ENCODE peak calls at places on chromosomes 5 and 9, in ten cellular contexts. One of them, this sample, is unnamed. For H3K4me1 and H3K9me3, the result is how much of the 10 kb centered on the place peaks cover.

GRCh38 chr5:179803651-179804598 is 2.7 kb downstream of the MGAT4B start:
- DNase-seq in neural progenitor cell: no peak
- DNase-seq in ovary: no peak
- DNase-seq in HCT116: no peak
- DNase-seq in transverse colon: no peak
- DNase-seq in keratinocyte: no peak
- DNase-seq in IMR-90: peak
- DNase-seq in body of pancreas: no peak
- DNase-seq in PC-9: peak
- DNase-seq in stomach: no peak
- DNase-seq in this sample: no peak

GRCh38 chr9:99213197-99213596 is 8.5 kb downstream of the ALG2 start:
- DNase-seq in neural progenitor cell: no peak
- DNase-seq in ovary: no peak
- DNase-seq in HCT116: no peak
- DNase-seq in transverse colon: no peak
- DNase-seq in keratinocyte: no peak
- DNase-seq in IMR-90: no peak
- DNase-seq in body of pancreas: no peak
- DNase-seq in PC-9: no peak
- DNase-seq in stomach: no peak
- DNase-seq in this sample: no peak

GRCh38 chr9:125906144-125906543 is 159.0 kb downstream of the PBX3 start:
- DNase-seq in neural progenitor cell: no peak
- DNase-seq in ovary: no peak
- DNase-seq in HCT116: no peak
- DNase-seq in transverse colon: no peak
- DNase-seq in keratinocyte: no peak
- DNase-seq in IMR-90: peak
- DNase-seq in body of pancreas: no peak
- DNase-seq in PC-9: no peak
- DNase-seq in stomach: no peak
- DNase-seq in this sample: no peak

GRCh38 chr9:650362-650761 is 191.1 kb upstream of the DMRT1 start:
- DNase-seq in neural progenitor cell: peak
- DNase-seq in ovary: no peak
- DNase-seq in HCT116: no peak
- DNase-seq in transverse colon: no peak
- DNase-seq in keratinocyte: no peak
- DNase-seq in IMR-90: peak
- DNase-seq in body of pancreas: no peak
- DNase-seq in PC-9: no peak
- DNase-seq in stomach: no peak
- DNase-seq in this sample: no peak

GRCh38 chr5:6875376-6875775 is 162.1 kb downstream of the TENT4A start:
- DNase-seq in neural progenitor cell: no peak
- DNase-seq in ovary: no peak
- DNase-seq in HCT116: no peak
- DNase-seq in transverse colon: no peak
- DNase-seq in keratinocyte: no peak
- DNase-seq in IMR-90: no peak
- DNase-seq in body of pancreas: no peak
- DNase-seq in PC-9: peak
- DNase-seq in stomach: peak
- DNase-seq in this sample: no peak

GRCh38 chr5:96051401-96051830 is 89.8 kb upstream of the ELL2 start:
- DNase-seq in neural progenitor cell: no peak
- DNase-seq in ovary: no peak
- DNase-seq in HCT116: no peak
- DNase-seq in transverse colon: no peak
- DNase-seq in keratinocyte: no peak
- DNase-seq in IMR-90: no peak
- DNase-seq in body of pancreas: peak
- DNase-seq in PC-9: no peak
- DNase-seq in stomach: no peak
- DNase-seq in this sample: no peak

GRCh38 chr5:42992035-42992570 is 48.0 kb downstream of the ANXA2R start:
- DNase-seq in neural progenitor cell: peak
- DNase-seq in ovary: peak
- DNase-seq in HCT116: peak
- DNase-seq in transverse colon: peak
- DNase-seq in keratinocyte: no peak
- DNase-seq in IMR-90: peak
- DNase-seq in body of pancreas: peak
- DNase-seq in PC-9: peak
- DNase-seq in stomach: peak
- DNase-seq in this sample: peak

GRCh38 chr9:126916909-126917308 is 2.3 kb downstream of the RALGPS1 start:
- DNase-seq in neural progenitor cell: peak
- DNase-seq in ovary: no peak
- DNase-seq in HCT116: peak
- DNase-seq in transverse colon: no peak
- DNase-seq in keratinocyte: no peak
- DNase-seq in IMR-90: no peak
- DNase-seq in body of pancreas: no peak
- DNase-seq in PC-9: no peak
- DNase-seq in stomach: no peak
- DNase-seq in this sample: no peak

GRCh38 chr5:35785601-35786085 is 71.0 kb upstream of the IL7R start:
- DNase-seq in neural progenitor cell: no peak
- DNase-seq in ovary: no peak
- DNase-seq in HCT116: no peak
- DNase-seq in transverse colon: no peak
- DNase-seq in keratinocyte: no peak
- DNase-seq in IMR-90: no peak
- DNase-seq in body of pancreas: no peak
- DNase-seq in PC-9: no peak
- DNase-seq in stomach: no peak
- DNase-seq in this sample: no peak

DNA sequence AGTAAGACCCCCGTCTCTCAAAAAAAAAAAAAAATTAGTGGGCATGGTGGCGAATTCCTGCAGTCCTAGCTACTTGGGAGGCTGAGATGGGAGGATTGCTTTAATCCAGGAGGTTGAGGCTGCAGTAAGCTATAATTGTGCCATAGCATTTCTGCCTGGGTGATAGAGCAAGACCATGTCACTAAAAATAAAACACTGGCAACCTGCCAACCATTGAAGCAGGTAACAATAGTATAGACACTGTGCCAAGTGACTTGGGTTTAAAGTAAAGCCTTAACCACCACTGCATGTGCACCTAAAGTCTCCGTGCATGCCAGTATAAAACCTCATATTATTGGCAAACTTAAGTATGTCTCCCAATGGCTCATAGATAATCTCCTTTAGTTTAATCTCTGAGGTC is 3.4 kb upstream of the APBA1 start:
- DNase-seq in neural progenitor cell: no peak
- DNase-seq in ovary: no peak
- DNase-seq in HCT116: no peak
- DNase-seq in transverse colon: no peak
- DNase-seq in keratinocyte: no peak
- DNase-seq in IMR-90: no peak
- DNase-seq in body of pancreas: no peak
- DNase-seq in PC-9: no peak
- DNase-seq in stomach: no peak
- DNase-seq in this sample: no peak
- H3K4me1 ChIP-seq in neural progenitor cell: under half
- H3K4me1 ChIP-seq in ovary: under half
- H3K4me1 ChIP-seq in HCT116: under half
- H3K4me1 ChIP-seq in transverse colon: under half
- H3K4me1 ChIP-seq in keratinocyte: under half
- H3K4me1 ChIP-seq in IMR-90: under half
- H3K4me1 ChIP-seq in body of pancreas: under half
- H3K4me1 ChIP-seq in PC-9: under half
- H3K4me1 ChIP-seq in stomach: under half
- H3K4me1 ChIP-seq in this sample: under half

DNA sequence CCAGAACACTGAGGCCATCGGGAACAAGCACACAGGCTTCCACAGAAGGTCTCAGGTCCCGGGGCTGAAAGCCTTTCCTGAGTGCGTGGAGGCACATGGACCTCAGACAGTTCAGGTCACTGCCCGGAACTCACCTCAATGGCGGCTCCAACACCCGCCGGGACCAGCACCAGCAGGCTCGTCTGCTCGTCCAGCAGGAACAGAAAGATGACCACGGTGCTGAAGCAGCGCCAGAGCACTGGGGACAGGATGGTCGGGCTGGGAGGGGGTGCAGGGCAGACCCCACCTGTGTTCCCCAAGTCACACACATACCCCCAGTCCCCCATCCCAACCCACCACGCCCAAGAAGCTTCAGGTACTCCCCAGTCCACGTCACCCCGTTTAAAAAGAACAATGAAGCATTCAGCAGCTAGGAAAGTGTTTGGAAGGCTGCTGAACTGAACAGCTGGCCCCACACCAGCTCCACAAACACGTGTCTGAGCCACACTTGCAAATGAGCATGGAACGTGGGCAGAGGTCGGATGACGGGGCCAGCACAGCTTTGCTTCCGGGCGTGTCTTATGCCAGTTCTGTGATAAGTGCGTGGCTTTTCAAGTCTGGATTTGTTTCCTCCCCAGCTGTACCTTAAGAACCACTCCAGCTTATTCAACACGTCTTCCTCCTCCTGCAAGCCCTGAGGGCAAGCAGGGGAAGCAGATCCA is 14.6 kb downstream of the CLPTM1L start:
- DNase-seq in neural progenitor cell: no peak
- DNase-seq in ovary: no peak
- DNase-seq in HCT116: no peak
- DNase-seq in transverse colon: peak
- DNase-seq in keratinocyte: peak
- DNase-seq in IMR-90: no peak
- DNase-seq in body of pancreas: no peak
- DNase-seq in PC-9: no peak
- DNase-seq in stomach: peak
- DNase-seq in this sample: peak
- H3K9me3 ChIP-seq in neural progenitor cell: under half
- H3K9me3 ChIP-seq in ovary: under half
- H3K9me3 ChIP-seq in HCT116: under half
- H3K9me3 ChIP-seq in transverse colon: under half
- H3K9me3 ChIP-seq in keratinocyte: under half
- H3K9me3 ChIP-seq in IMR-90: under half
- H3K9me3 ChIP-seq in body of pancreas: under half
- H3K9me3 ChIP-seq in PC-9: under half
- H3K9me3 ChIP-seq in stomach: under half
- H3K9me3 ChIP-seq in this sample: under half

GRCh38 chr9:35488566-35489312 is 1.2 kb upstream of the RUSC2 start:
- DNase-seq in neural progenitor cell: no peak
- DNase-seq in ovary: no peak
- DNase-seq in HCT116: no peak
- DNase-seq in transverse colon: no peak
- DNase-seq in keratinocyte: no peak
- DNase-seq in IMR-90: no peak
- DNase-seq in body of pancreas: peak
- DNase-seq in PC-9: no peak
- DNase-seq in stomach: no peak
- DNase-seq in this sample: no peak

GRCh38 chr9:35489313-35490154 is at the start of gene RUSC2:
- DNase-seq in neural progenitor cell: peak
- DNase-seq in ovary: peak
- DNase-seq in HCT116: peak
- DNase-seq in transverse colon: peak
- DNase-seq in keratinocyte: peak
- DNase-seq in IMR-90: peak
- DNase-seq in body of pancreas: peak
- DNase-seq in PC-9: peak
- DNase-seq in stomach: peak
- DNase-seq in this sample: no peak

GRCh38 chr9:35490155-35490909 is 421 bp downstream of the RUSC2 start:
- DNase-seq in neural progenitor cell: peak
- DNase-seq in ovary: peak
- DNase-seq in HCT116: no peak
- DNase-seq in transverse colon: peak
- DNase-seq in keratinocyte: no peak
- DNase-seq in IMR-90: no peak
- DNase-seq in body of pancreas: peak
- DNase-seq in PC-9: peak
- DNase-seq in stomach: no peak
- DNase-seq in this sample: no peak

GRCh38 chr9:35488019-35488418 is 1.9 kb upstream of the RUSC2 start:
- DNase-seq in neural progenitor cell: no peak
- DNase-seq in ovary: no peak
- DNase-seq in HCT116: no peak
- DNase-seq in transverse colon: no peak
- DNase-seq in keratinocyte: no peak
- DNase-seq in IMR-90: no peak
- DNase-seq in body of pancreas: no peak
- DNase-seq in PC-9: no peak
- DNase-seq in stomach: no peak
- DNase-seq in this sample: no peak

DNA sequence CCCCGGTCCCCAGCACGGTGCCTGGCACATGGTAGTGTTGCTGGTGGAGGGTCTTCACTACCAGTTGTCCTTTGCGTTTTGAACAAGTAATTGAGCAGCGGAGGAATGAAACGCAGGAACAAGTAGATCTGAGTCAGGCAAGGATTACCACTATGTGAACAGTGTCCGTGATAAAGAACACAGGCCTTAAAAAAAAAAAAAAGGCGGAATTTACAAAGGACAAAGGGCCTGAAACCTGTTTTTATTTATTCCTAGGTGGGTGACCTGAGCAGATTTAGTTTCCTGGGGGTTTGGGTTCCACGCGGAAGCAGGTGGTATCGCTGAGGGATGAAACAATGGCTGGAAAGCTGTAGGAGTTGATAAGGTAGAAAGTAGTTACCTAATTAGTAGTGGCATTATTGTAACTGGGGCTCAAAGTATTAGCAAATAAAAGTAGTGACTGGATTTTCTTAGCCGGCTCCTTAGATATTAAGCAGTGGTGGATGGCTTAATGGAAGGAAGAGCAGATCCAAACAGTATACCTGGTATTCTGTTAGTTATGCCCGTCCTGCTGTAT is 1.1 kb downstream of the RUSC2 start:
- DNase-seq in neural progenitor cell: peak
- DNase-seq in ovary: no peak
- DNase-seq in HCT116: no peak
- DNase-seq in transverse colon: no peak
- DNase-seq in keratinocyte: no peak
- DNase-seq in IMR-90: peak
- DNase-seq in body of pancreas: no peak
- DNase-seq in PC-9: no peak
- DNase-seq in stomach: no peak
- DNase-seq in this sample: no peak
- H3K27ac ChIP-seq in neural progenitor cell: no peak
- H3K27ac ChIP-seq in ovary: peak
- H3K27ac ChIP-seq in HCT116: peak
- H3K27ac ChIP-seq in transverse colon: peak
- H3K27ac ChIP-seq in keratinocyte: peak
- H3K27ac ChIP-seq in IMR-90: peak
- H3K27ac ChIP-seq in body of pancreas: peak
- H3K27ac ChIP-seq in PC-9: peak
- H3K27ac ChIP-seq in stomach: peak
- H3K27ac ChIP-seq in this sample: peak

DNA sequence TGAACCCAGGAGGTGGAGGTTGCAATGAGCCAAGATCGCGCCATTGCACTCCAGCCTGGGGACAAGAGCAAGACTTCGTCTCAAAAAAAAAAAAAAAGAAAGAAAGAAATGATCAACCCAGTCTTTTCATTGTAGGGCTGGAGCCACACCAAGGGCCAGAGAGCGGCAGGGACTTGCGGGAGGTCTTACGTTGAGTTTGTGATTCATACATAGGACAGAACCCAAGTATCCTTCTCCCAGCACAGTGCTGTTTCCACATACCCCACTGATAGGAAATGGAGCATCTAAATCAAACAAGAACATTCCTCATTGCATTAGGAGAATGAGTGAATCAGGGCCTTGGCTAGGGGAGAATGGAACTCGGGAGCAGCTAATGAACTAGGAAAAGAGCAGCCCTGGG is 3.5 kb upstream of the TNIP1 start:
- DNase-seq in neural progenitor cell: no peak
- DNase-seq in ovary: no peak
- DNase-seq in HCT116: no peak
- DNase-seq in transverse colon: no peak
- DNase-seq in keratinocyte: no peak
- DNase-seq in IMR-90: peak
- DNase-seq in body of pancreas: no peak
- DNase-seq in PC-9: no peak
- DNase-seq in stomach: no peak
- DNase-seq in this sample: no peak
- H3K4me1 ChIP-seq in neural progenitor cell: under half
- H3K4me1 ChIP-seq in ovary: under half
- H3K4me1 ChIP-seq in HCT116: under half
- H3K4me1 ChIP-seq in transverse colon: half or more
- H3K4me1 ChIP-seq in keratinocyte: half or more
- H3K4me1 ChIP-seq in IMR-90: under half
- H3K4me1 ChIP-seq in body of pancreas: under half
- H3K4me1 ChIP-seq in PC-9: under half
- H3K4me1 ChIP-seq in stomach: half or more
- H3K4me1 ChIP-seq in this sample: half or more

This sample was measured in CD8-positive, alpha-beta memory T cell.